ENCODE peak calls at places on chromosomes 12 and 14, in seven cellular contexts. T is Calu3, D is omental fat pad, U is AG09309, X is H9, C is lower leg skin, O is lung. L is an unnamed sample.

GRCh38 chr14:73785336-73785833 is 66.2 kb upstream of the PTGR2 start:
- DNase-seq in T (no peak), D (no peak), U (no peak), X (peak; percentile 36), C (no peak), O (no peak), L (no peak)

GRCh38 chr12:12788675-12789368 is 3.4 kb downstream of the APOLD1 start:
- DNase-seq in T (peak; percentile 70), D (no peak), U (peak; percentile 38), X (peak; percentile 68), C (peak; percentile 75), O (peak; percentile 63), L (peak; percentile 36)

GRCh38 chr12:93911436-93911835 is 234.3 kb downstream of the CRADD start:
- DNase-seq in T (no peak), D (no peak), U (no peak), X (no peak), C (no peak), O (no peak), L (no peak)

GRCh38 chr14:70955543-70956480 is 48.6 kb downstream of the PCNX1 start:
- DNase-seq in T (peak; percentile 17), D (no peak), U (no peak), X (no peak), C (no peak), O (no peak), L (no peak)

GRCh38 chr12:49358548-49359141 is 8.6 kb upstream of the SPATS2 start:
- DNase-seq in T (peak; percentile 45), D (no peak), U (no peak), X (peak; percentile 83), C (no peak), O (no peak), L (peak; percentile 57)

GRCh38 chr12:118500302-118500701 is 123.9 kb downstream of the SUDS3 start:
- DNase-seq in T (no peak), D (no peak), U (no peak), X (no peak), C (no peak), O (no peak), L (no peak)

GRCh38 chr14:22427771-22428228 is 161.2 kb downstream of the DAD1 start:
- DNase-seq in T (no peak), D (no peak), U (peak; percentile 21), X (no peak), C (peak; percentile 52), O (peak; percentile 61), L (peak; percentile 11)

GRCh38 chr12:30988887-30989286 is 62.3 kb downstream of the TSPAN11 start:
- DNase-seq in T (no peak), D (no peak), U (no peak), X (no peak), C (no peak), O (no peak), L (no peak)

GRCh38 chr12:69329669-69330428 is 18.3 kb upstream of the LYZ start:
- DNase-seq in T (no peak), D (no peak), U (no peak), X (no peak), C (no peak), O (no peak), L (no peak)

GRCh38 chr12:131011165-131012079 is 57.7 kb downstream of the ADGRD1 start:
- DNase-seq in T (no peak), D (no peak), U (no peak), X (no peak), C (peak; percentile 43), O (no peak), L (no peak)

GRCh38 chr14:68734231-68734732 is 58.6 kb downstream of the ZFP36L1 start:
- DNase-seq in T (no peak), D (no peak), U (no peak), X (no peak), C (no peak), O (no peak), L (no peak)

GRCh38 chr12:30822385-30823139 is 67.8 kb upstream of the CAPRIN2 start:
- DNase-seq in T (peak; percentile 56), D (peak; percentile 33), U (no peak), X (peak; percentile 79), C (peak; percentile 26), O (peak; percentile 81), L (peak; percentile 41)

GRCh38 chr14:71187633-71188356 is 280.5 kb downstream of the PCNX1 start:
- DNase-seq in T (peak; percentile 23), D (no peak), U (no peak), X (peak; percentile 39), C (no peak), O (no peak), L (no peak)

GRCh38 chr12:123388948-123389559 is 5.1 kb downstream of the KMT5A start:
- DNase-seq in T (peak; percentile 31), D (no peak), U (no peak), X (no peak), C (no peak), O (no peak), L (no peak)

GRCh38 chr12:28767836-28768348 is 381.2 kb upstream of the FAR2 start:
- DNase-seq in T (no peak), D (no peak), U (no peak), X (no peak), C (no peak), O (no peak), L (no peak)

GRCh38 chr12:123714302-123714627 is 2.1 kb downstream of the ATP6V0A2 start:
- DNase-seq in T (no peak), D (no peak), U (no peak), X (no peak), C (no peak), O (no peak), L (no peak)

GRCh38 chr12:1093166-1093751 is 102.2 kb downstream of the ERC1 start:
- DNase-seq in T (peak; percentile 52), D (no peak), U (peak; percentile 24), X (no peak), C (no peak), O (no peak), L (peak; percentile 53)

GRCh38 chr12:44817687-44818086 is 58.4 kb downstream of the NELL2 start:
- DNase-seq in T (no peak), D (no peak), U (no peak), X (no peak), C (no peak), O (no peak), L (no peak)

DNA sequence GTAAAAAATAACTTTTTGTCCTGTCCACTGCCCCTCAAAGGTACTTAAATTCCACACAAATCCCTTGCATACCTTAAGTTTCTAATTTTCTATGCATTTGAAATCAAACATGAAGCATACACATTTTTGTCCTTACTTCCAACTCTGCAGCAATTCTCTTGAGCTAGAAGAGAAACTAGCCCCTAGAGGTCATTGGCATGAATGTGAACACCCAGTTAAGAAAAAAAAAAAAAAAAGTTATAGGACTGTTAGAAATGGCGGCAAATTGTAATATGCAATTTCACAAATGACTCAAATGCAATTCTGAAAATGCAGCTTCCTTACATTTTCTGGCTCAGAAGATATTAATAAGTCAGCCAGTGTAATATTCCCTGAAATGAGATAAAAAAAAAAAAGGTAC is 4.6 kb upstream of the ESR2 start:
- DNase-seq in T (no peak), D (no peak), U (no peak), X (no peak), C (no peak), O (no peak), L (no peak)
- TF ChIP-seq CTCF in T (no peak), D (no peak), U (no peak), X (peak; percentile 35), C (no peak), O (no peak), L (peak; percentile 34)

GRCh38 chr12:113860950-113861349 is 105.2 kb downstream of the RBM19 start:
- DNase-seq in T (no peak), D (no peak), U (peak; percentile 78), X (peak; percentile 44), C (no peak), O (no peak), L (no peak)

GRCh38 chr12:113858828-113859386 is 107.2 kb downstream of the RBM19 start:
- DNase-seq in T (no peak), D (no peak), U (no peak), X (no peak), C (no peak), O (no peak), L (no peak)

GRCh38 chr12:113862570-113863454 is 103.3 kb downstream of the RBM19 start:
- DNase-seq in T (no peak), D (no peak), U (peak; percentile 49), X (peak; percentile 52), C (no peak), O (no peak), L (no peak)

GRCh38 chr12:113861708-113862312 is 104.3 kb downstream of the RBM19 start:
- DNase-seq in T (no peak), D (no peak), U (no peak), X (no peak), C (no peak), O (no peak), L (no peak)

GRCh38 chr12:113860059-113860820 is 105.9 kb downstream of the RBM19 start:
- DNase-seq in T (no peak), D (no peak), U (no peak), X (peak; percentile 71), C (no peak), O (no peak), L (no peak)
- TF ChIP-seq CTCF in T (no peak), D (no peak), U (no peak), X (peak; percentile 58), C (no peak), O (no peak), L (no peak)

GRCh38 chr12:102390068-102390467 is 90.3 kb downstream of the IGF1 start:
- DNase-seq in T (no peak), D (no peak), U (no peak), X (no peak), C (no peak), O (no peak), L (no peak)

GRCh38 chr12:102394200-102394599 is 86.2 kb downstream of the IGF1 start:
- DNase-seq in T (no peak), D (no peak), U (no peak), X (no peak), C (no peak), O (no peak), L (no peak)

GRCh38 chr12:102385343-102385742 is 95.0 kb downstream of the IGF1 start:
- DNase-seq in T (no peak), D (no peak), U (no peak), X (no peak), C (no peak), O (no peak), L (no peak)

DNA sequence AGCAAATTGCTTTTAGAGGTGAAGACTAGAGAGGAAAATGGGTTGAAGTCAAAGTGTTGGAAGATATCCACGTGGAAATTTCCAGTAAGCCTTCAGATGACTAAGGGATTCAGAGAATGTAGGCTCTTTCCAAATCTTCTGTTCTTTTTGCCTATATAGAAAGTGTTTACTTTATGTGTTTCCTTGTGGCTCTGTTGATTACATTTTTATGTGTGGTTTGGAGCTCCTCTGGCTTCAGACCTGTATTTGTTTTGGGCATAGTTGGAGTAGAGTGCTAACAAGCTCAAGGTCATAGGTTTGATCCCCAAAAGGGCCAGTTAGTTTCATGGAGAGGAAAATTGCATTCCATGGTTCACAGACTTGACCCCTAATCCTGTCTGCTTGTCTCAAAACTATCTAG is 91.9 kb downstream of the IGF1 start:
- DNase-seq in T (no peak), D (no peak), U (no peak), X (no peak), C (no peak), O (no peak), L (no peak)
- TF ChIP-seq CTCF in T (no peak), D (no peak), U (no peak), X (no peak), C (no peak), O (no peak), L (no peak)

DNA sequence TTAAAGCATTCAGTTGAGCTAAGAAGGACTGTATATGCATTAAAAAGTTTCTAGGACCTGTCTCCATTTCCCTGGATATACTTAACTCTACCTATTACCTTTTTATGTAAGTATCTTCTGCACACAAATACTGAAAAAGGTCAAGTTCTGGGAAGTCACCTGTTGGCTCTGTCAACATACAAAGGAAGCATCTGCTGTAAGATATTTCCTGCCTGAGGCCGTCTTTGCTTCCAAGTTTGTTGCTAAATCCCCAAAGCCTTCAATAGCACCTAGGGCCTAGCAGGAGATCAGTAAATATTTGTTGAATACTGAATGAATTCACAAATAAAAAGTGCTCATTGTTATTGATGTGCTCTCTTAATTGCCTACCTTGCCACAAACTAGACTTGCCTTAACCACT is 188.4 kb downstream of the DUSP6 start:
- DNase-seq in T (no peak), D (no peak), U (no peak), X (no peak), C (no peak), O (no peak), L (no peak)
- TF ChIP-seq CTCF in T (no peak), D (no peak), U (no peak), X (no peak), C (no peak), O (no peak), L (no peak)

L was measured in neural crest cell.